ENCODE peak calls at places on chromosome 4, in six cellular contexts. One of them, this sample, is unnamed.

GRCh38 chr4:151012836-151013235 is 2.2 kb downstream of the LRBA start:
- DNase-seq in tibial artery: no peak
- DNase-seq in A673: no peak
- DNase-seq in astrocyte of the spinal cord: peak
- DNase-seq in brain microvascular endothelial cell: no peak
- DNase-seq in left ventricle myocardium inferior: no peak
- DNase-seq in this sample: no peak

GRCh38 chr4:107755841-107756356 is 35.9 kb upstream of the PAPSS1 start:
- DNase-seq in A673: no peak
- DNase-seq in astrocyte of the spinal cord: peak
- DNase-seq in tibial artery: no peak
- DNase-seq in left ventricle myocardium inferior: no peak
- DNase-seq in brain microvascular endothelial cell: no peak
- DNase-seq in this sample: no peak

GRCh38 chr4:86500527-86500926 is 93.6 kb upstream of the PTPN13 start:
- DNase-seq in astrocyte of the spinal cord: no peak
- DNase-seq in A673: no peak
- DNase-seq in tibial artery: no peak
- DNase-seq in brain microvascular endothelial cell: no peak
- DNase-seq in left ventricle myocardium inferior: no peak
- DNase-seq in this sample: no peak

GRCh38 chr4:141605425-141605856 is 30.9 kb upstream of the IL15 start:
- DNase-seq in A673: no peak
- DNase-seq in left ventricle myocardium inferior: no peak
- DNase-seq in tibial artery: no peak
- DNase-seq in brain microvascular endothelial cell: no peak
- DNase-seq in astrocyte of the spinal cord: no peak
- DNase-seq in this sample: no peak

GRCh38 chr4:22986881-22987280 is 294.1 kb downstream of the GBA3 start:
- DNase-seq in left ventricle myocardium inferior: no peak
- DNase-seq in tibial artery: no peak
- DNase-seq in A673: no peak
- DNase-seq in brain microvascular endothelial cell: no peak
- DNase-seq in astrocyte of the spinal cord: peak
- DNase-seq in this sample: no peak

GRCh38 chr4:140296335-140296753 is 77.1 kb upstream of the SCOC start:
- DNase-seq in left ventricle myocardium inferior: peak
- DNase-seq in astrocyte of the spinal cord: peak
- DNase-seq in tibial artery: peak
- DNase-seq in brain microvascular endothelial cell: peak
- DNase-seq in A673: peak
- DNase-seq in this sample: peak

GRCh38 chr4:87353592-87353991 is 30.9 kb upstream of the HSD17B13 start:
- DNase-seq in astrocyte of the spinal cord: peak
- DNase-seq in brain microvascular endothelial cell: peak
- DNase-seq in tibial artery: peak
- DNase-seq in A673: peak
- DNase-seq in left ventricle myocardium inferior: no peak
- DNase-seq in this sample: no peak

GRCh38 chr4:168598191-168598590 is 101.3 kb downstream of the PALLD start:
- DNase-seq in tibial artery: no peak
- DNase-seq in A673: no peak
- DNase-seq in left ventricle myocardium inferior: no peak
- DNase-seq in brain microvascular endothelial cell: no peak
- DNase-seq in astrocyte of the spinal cord: no peak
- DNase-seq in this sample: peak

GRCh38 chr4:180054291-180054690 is 2188.9 kb upstream of the TENM3 start:
- DNase-seq in astrocyte of the spinal cord: no peak
- DNase-seq in A673: no peak
- DNase-seq in tibial artery: no peak
- DNase-seq in left ventricle myocardium inferior: no peak
- DNase-seq in brain microvascular endothelial cell: no peak
- DNase-seq in this sample: no peak

GRCh38 chr4:167232805-167233522 is 1.3 kb downstream of the SPOCK3 start:
- DNase-seq in A673: no peak
- DNase-seq in astrocyte of the spinal cord: no peak
- DNase-seq in tibial artery: no peak
- DNase-seq in left ventricle myocardium inferior: no peak
- DNase-seq in brain microvascular endothelial cell: no peak
- DNase-seq in this sample: no peak

GRCh38 chr4:144750348-144750747 is 104.4 kb downstream of the HHIP start:
- DNase-seq in left ventricle myocardium inferior: no peak
- DNase-seq in A673: no peak
- DNase-seq in tibial artery: no peak
- DNase-seq in astrocyte of the spinal cord: no peak
- DNase-seq in brain microvascular endothelial cell: no peak
- DNase-seq in this sample: no peak

GRCh38 chr4:11427201-11427996 is 1.3 kb downstream of the HS3ST1 start:
- DNase-seq in left ventricle myocardium inferior: no peak
- DNase-seq in astrocyte of the spinal cord: peak
- DNase-seq in brain microvascular endothelial cell: no peak
- DNase-seq in A673: no peak
- DNase-seq in tibial artery: no peak
- DNase-seq in this sample: no peak

GRCh38 chr4:126071346-126072333 is 756.9 kb downstream of the FAT4 start:
- DNase-seq in tibial artery: no peak
- DNase-seq in astrocyte of the spinal cord: peak
- DNase-seq in A673: no peak
- DNase-seq in brain microvascular endothelial cell: peak
- DNase-seq in left ventricle myocardium inferior: no peak
- DNase-seq in this sample: peak

GRCh38 chr4:113837397-113837796 is 75.9 kb upstream of the CAMK2D start:
- DNase-seq in brain microvascular endothelial cell: peak
- DNase-seq in A673: peak
- DNase-seq in tibial artery: no peak
- DNase-seq in left ventricle myocardium inferior: no peak
- DNase-seq in astrocyte of the spinal cord: peak
- DNase-seq in this sample: peak

GRCh38 chr4:177285953-177286352 is 23.7 kb upstream of the NEIL3 start:
- DNase-seq in left ventricle myocardium inferior: no peak
- DNase-seq in brain microvascular endothelial cell: no peak
- DNase-seq in A673: no peak
- DNase-seq in tibial artery: no peak
- DNase-seq in astrocyte of the spinal cord: no peak
- DNase-seq in this sample: no peak

GRCh38 chr4:37822220-37822619 is 4.3 kb upstream of the PGM2 start:
- DNase-seq in astrocyte of the spinal cord: no peak
- DNase-seq in tibial artery: no peak
- DNase-seq in brain microvascular endothelial cell: no peak
- DNase-seq in left ventricle myocardium inferior: no peak
- DNase-seq in A673: no peak
- DNase-seq in this sample: no peak

GRCh38 chr4:177485528-177485927 is 43.3 kb upstream of the AGA start:
- DNase-seq in brain microvascular endothelial cell: peak
- DNase-seq in astrocyte of the spinal cord: peak
- DNase-seq in left ventricle myocardium inferior: no peak
- DNase-seq in tibial artery: no peak
- DNase-seq in A673: no peak
- DNase-seq in this sample: peak

GRCh38 chr4:16909245-16909644 is 10.8 kb upstream of the LDB2 start:
- DNase-seq in brain microvascular endothelial cell: no peak
- DNase-seq in tibial artery: no peak
- DNase-seq in left ventricle myocardium inferior: peak
- DNase-seq in A673: no peak
- DNase-seq in astrocyte of the spinal cord: no peak
- DNase-seq in this sample: no peak

GRCh38 chr4:146222313-146222712 is 8.0 kb downstream of the REELD1 start:
- DNase-seq in A673: no peak
- DNase-seq in brain microvascular endothelial cell: peak
- DNase-seq in left ventricle myocardium inferior: no peak
- DNase-seq in tibial artery: no peak
- DNase-seq in astrocyte of the spinal cord: peak
- DNase-seq in this sample: peak

GRCh38 chr4:10457255-10457801 is at the start of gene ZNF518B:
- DNase-seq in tibial artery: peak
- DNase-seq in astrocyte of the spinal cord: peak
- DNase-seq in A673: no peak
- DNase-seq in left ventricle myocardium inferior: peak
- DNase-seq in brain microvascular endothelial cell: peak
- DNase-seq in this sample: peak

GRCh38 chr4:122614621-122615020 is 6.2 kb downstream of the IL21 start:
- DNase-seq in brain microvascular endothelial cell: no peak
- DNase-seq in left ventricle myocardium inferior: no peak
- DNase-seq in astrocyte of the spinal cord: no peak
- DNase-seq in tibial artery: no peak
- DNase-seq in A673: no peak
- DNase-seq in this sample: no peak

GRCh38 chr4:72338060-72338459 is 231.0 kb downstream of the ADAMTS3 start:
- DNase-seq in A673: no peak
- DNase-seq in brain microvascular endothelial cell: no peak
- DNase-seq in astrocyte of the spinal cord: no peak
- DNase-seq in left ventricle myocardium inferior: no peak
- DNase-seq in tibial artery: no peak
- DNase-seq in this sample: no peak

GRCh38 chr4:80017125-80017854 is 55.7 kb downstream of the ANTXR2 start:
- DNase-seq in left ventricle myocardium inferior: no peak
- DNase-seq in tibial artery: no peak
- DNase-seq in astrocyte of the spinal cord: peak
- DNase-seq in A673: no peak
- DNase-seq in brain microvascular endothelial cell: peak
- DNase-seq in this sample: peak

GRCh38 chr4:129623233-129623632 is 527.3 kb downstream of the C4orf33 start:
- DNase-seq in tibial artery: no peak
- DNase-seq in left ventricle myocardium inferior: no peak
- DNase-seq in A673: no peak
- DNase-seq in astrocyte of the spinal cord: no peak
- DNase-seq in brain microvascular endothelial cell: no peak
- DNase-seq in this sample: no peak

GRCh38 chr4:48138936-48139335 is 4.9 kb upstream of the TXK start:
- DNase-seq in tibial artery: no peak
- DNase-seq in brain microvascular endothelial cell: no peak
- DNase-seq in left ventricle myocardium inferior: no peak
- DNase-seq in astrocyte of the spinal cord: no peak
- DNase-seq in A673: no peak
- DNase-seq in this sample: no peak

GRCh38 chr4:148857234-148857972 is 415.2 kb upstream of the NR3C2 start:
- DNase-seq in brain microvascular endothelial cell: no peak
- DNase-seq in tibial artery: no peak
- DNase-seq in A673: peak
- DNase-seq in left ventricle myocardium inferior: no peak
- DNase-seq in astrocyte of the spinal cord: peak
- DNase-seq in this sample: peak

GRCh38 chr4:166091914-166092510 is 219.0 kb downstream of the TLL1 start:
- DNase-seq in tibial artery: no peak
- DNase-seq in A673: peak
- DNase-seq in left ventricle myocardium inferior: no peak
- DNase-seq in brain microvascular endothelial cell: peak
- DNase-seq in astrocyte of the spinal cord: peak
- DNase-seq in this sample: peak

GRCh38 chr4:75831856-75832405 is 70.3 kb downstream of the PPEF2 start:
- DNase-seq in left ventricle myocardium inferior: no peak
- DNase-seq in astrocyte of the spinal cord: no peak
- DNase-seq in tibial artery: no peak
- DNase-seq in A673: no peak
- DNase-seq in brain microvascular endothelial cell: no peak
- DNase-seq in this sample: no peak
- H3K4me3 ChIP-seq in left ventricle myocardium inferior: no peak
- H3K4me3 ChIP-seq in astrocyte of the spinal cord: no peak
- H3K4me3 ChIP-seq in tibial artery: no peak
- H3K4me3 ChIP-seq in A673: no peak
- H3K4me3 ChIP-seq in brain microvascular endothelial cell: no peak
- H3K4me3 ChIP-seq in this sample: no peak

GRCh38 chr4:3271131-3271530 is 21.7 kb upstream of the RGS12 start:
- DNase-seq in left ventricle myocardium inferior: no peak
- DNase-seq in astrocyte of the spinal cord: no peak
- DNase-seq in A673: no peak
- DNase-seq in tibial artery: no peak
- DNase-seq in brain microvascular endothelial cell: no peak
- DNase-seq in this sample: no peak
- H3K4me3 ChIP-seq in left ventricle myocardium inferior: no peak
- H3K4me3 ChIP-seq in astrocyte of the spinal cord: no peak
- H3K4me3 ChIP-seq in A673: no peak
- H3K4me3 ChIP-seq in tibial artery: no peak
- H3K4me3 ChIP-seq in brain microvascular endothelial cell: no peak
- H3K4me3 ChIP-seq in this sample: no peak

DNA sequence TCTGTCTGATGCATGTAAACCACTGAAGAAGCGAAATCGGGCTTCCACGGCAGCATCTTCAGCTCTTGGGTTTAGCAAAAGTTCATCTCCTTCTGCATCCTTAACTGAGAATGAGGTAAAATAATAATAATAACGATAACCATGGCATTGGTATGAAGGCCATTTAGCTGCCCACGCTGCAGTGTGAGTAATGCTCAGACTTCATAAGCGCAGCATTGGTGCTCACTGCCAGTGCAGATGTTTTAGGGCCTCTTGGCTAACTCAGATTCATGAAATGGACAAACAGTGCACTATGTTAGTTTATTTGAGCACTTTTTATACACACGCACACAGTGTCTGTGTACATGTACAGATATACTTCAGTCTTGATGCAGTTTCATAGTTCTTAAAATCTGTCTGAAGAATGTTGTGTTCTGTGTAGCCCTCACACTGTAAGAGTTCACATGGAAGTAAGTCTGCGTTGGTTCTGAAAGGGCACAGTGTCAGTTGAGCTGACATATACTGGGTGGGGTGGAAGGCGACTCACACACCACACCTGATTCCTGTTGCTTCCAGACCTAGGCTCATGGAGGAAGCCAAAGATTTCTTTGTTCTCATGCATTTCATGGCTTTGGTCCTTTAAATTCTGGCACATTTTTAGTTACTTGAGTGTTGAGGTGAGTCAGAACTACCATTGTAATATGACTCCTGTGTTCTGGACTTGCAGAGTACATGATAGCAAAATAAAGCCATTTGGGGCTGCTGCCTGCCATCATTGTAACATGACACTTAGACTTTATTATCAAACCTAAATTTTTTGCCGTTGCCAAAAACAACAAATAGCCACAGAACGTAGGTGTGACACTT is 68.7 kb downstream of the NSD2 start:
- DNase-seq in left ventricle myocardium inferior: no peak
- DNase-seq in A673: peak
- DNase-seq in astrocyte of the spinal cord: peak
- DNase-seq in tibial artery: no peak
- DNase-seq in brain microvascular endothelial cell: peak
- DNase-seq in this sample: peak
- H3K4me3 ChIP-seq in left ventricle myocardium inferior: no peak
- H3K4me3 ChIP-seq in A673: no peak
- H3K4me3 ChIP-seq in astrocyte of the spinal cord: no peak
- H3K4me3 ChIP-seq in tibial artery: no peak
- H3K4me3 ChIP-seq in brain microvascular endothelial cell: no peak
- H3K4me3 ChIP-seq in this sample: no peak

GRCh38 chr4:7194251-7195137 is 2.2 kb downstream of the SORCS2 start:
- DNase-seq in tibial artery: peak
- DNase-seq in astrocyte of the spinal cord: no peak
- DNase-seq in brain microvascular endothelial cell: no peak
- DNase-seq in left ventricle myocardium inferior: peak
- DNase-seq in A673: no peak
- DNase-seq in this sample: no peak
- H3K4me3 ChIP-seq in tibial artery: no peak
- H3K4me3 ChIP-seq in astrocyte of the spinal cord: no peak
- H3K4me3 ChIP-seq in brain microvascular endothelial cell: no peak
- H3K4me3 ChIP-seq in left ventricle myocardium inferior: no peak
- H3K4me3 ChIP-seq in A673: no peak
- H3K4me3 ChIP-seq in this sample: no peak

This sample was measured in skeletal muscle cell.